ENCODE peak calls at places on chromosome 1, in six cellular contexts. R is right cardiac atrium; S is naive thymus-derived CD8-positive, alpha-beta T cell; Z is aorta; P is activated naive CD8-positive, alpha-beta T cell treated with anti-CD3 and anti-CD28 coated beads, Interleukin-2, amount 10 ng/mL, durations not matched to agents 7 days and 5 days; Y is left cardiac atrium. Q is an unnamed sample.

GRCh38 chr1:7690496-7691182 is 80.5 kb upstream of the VAMP3 start:
- ATAC-seq in P (no peak), Z (no peak), Y (no peak), R (no peak), S (no peak), Q (no peak)

GRCh38 chr1:198849108-198849507 is 210.3 kb downstream of the PTPRC start:
- ATAC-seq in Z (no peak), P (no peak), R (no peak), S (no peak), Y (no peak), Q (no peak)

GRCh38 chr1:195481293-195481692 is 1126.9 kb downstream of the KCNT2 start:
- ATAC-seq in P (no peak), S (no peak), Z (no peak), Y (no peak), R (no peak), Q (no peak)

GRCh38 chr1:239348635-239349353 is 37.6 kb upstream of the CHRM3 start:
- ATAC-seq in P (no peak), Y (no peak), R (no peak), Z (no peak), S (no peak), Q (no peak)

GRCh38 chr1:103561612-103562395 is 9.6 kb upstream of the AMY2B start:
- ATAC-seq in P (no peak), Y (peak; percentile 65), R (peak; percentile 66), S (no peak), Z (peak; percentile 71), Q (no peak)

GRCh38 chr1:213600879-213601278 is 386.9 kb upstream of the PROX1 start:
- ATAC-seq in Y (no peak), S (no peak), P (no peak), R (no peak), Z (no peak), Q (no peak)

GRCh38 chr1:40650075-40650474 is 15.4 kb downstream of the RIMS3 start:
- ATAC-seq in P (peak; percentile 50), S (no peak), R (peak; percentile 47), Z (no peak), Y (no peak), Q (peak; percentile 18)

GRCh38 chr1:97911266-97912215 is 9.3 kb downstream of the DPYD start:
- ATAC-seq in P (peak; percentile 72), Z (no peak), S (peak; percentile 78), R (no peak), Y (no peak), Q (no peak)

GRCh38 chr1:174989540-174990181 is 10.1 kb upstream of the CACYBP start:
- ATAC-seq in Y (peak; percentile 35), R (peak; percentile 59), P (no peak), Z (peak; percentile 43), S (no peak), Q (no peak)

GRCh38 chr1:41902125-41902524 is 16.6 kb downstream of the HIVEP3 start:
- ATAC-seq in Y (peak; percentile 82), Z (peak; percentile 52), S (no peak), R (peak; percentile 90), P (no peak), Q (no peak)

GRCh38 chr1:176382163-176382562 is 80.8 kb upstream of the PAPPA2 start:
- ATAC-seq in S (no peak), Z (no peak), R (no peak), P (no peak), Y (no peak), Q (no peak)

GRCh38 chr1:111541721-111542120 is 38.3 kb upstream of the ADORA3 start:
- ATAC-seq in Z (no peak), R (no peak), S (no peak), Y (no peak), P (no peak), Q (no peak)

GRCh38 chr1:221768444-221769066 is 26.7 kb upstream of the DUSP10 start:
- ATAC-seq in S (no peak), Z (no peak), Y (no peak), R (no peak), P (peak; percentile 74), Q (no peak)

GRCh38 chr1:61925591-61926298 is 183.5 kb downstream of the PATJ start:
- ATAC-seq in P (no peak), Z (no peak), Y (no peak), S (no peak), R (no peak), Q (no peak)

GRCh38 chr1:160581970-160582369 is 2.7 kb upstream of the CD84 start:
- ATAC-seq in S (no peak), Z (no peak), R (no peak), P (no peak), Y (no peak), Q (no peak)

GRCh38 chr1:233432916-233433315 is 105.4 kb downstream of the MAP3K21 start:
- ATAC-seq in Y (no peak), R (no peak), S (no peak), Z (no peak), P (no peak), Q (no peak)

Q was measured in esophagus mucosa.